ENCODE peak calls at places on chromosomes 12 and 14, in eight cellular contexts. C, S, R, G, M, B, A and F are unnamed samples. For H3K4me1 and H3K27me3, the result is how much of the 10 kb centered on the place peaks cover.

GRCh38 chr12:58378038-58378437 is 436.7 kb downstream of the ATP23 start:
- DNase-seq in C (peak), S (no peak), R (no peak), G (no peak), M (no peak), B (no peak), A (no peak), F (no peak)

GRCh38 chr12:66467932-66468331 is 165.6 kb downstream of the HELB start:
- DNase-seq in C (no peak), S (no peak), R (no peak), G (no peak), M (no peak), B (no peak), A (no peak), F (no peak)

GRCh38 chr12:26648066-26648465 is 184.9 kb downstream of the ITPR2 start:
- DNase-seq in C (peak), S (no peak), R (no peak), G (no peak), M (no peak), B (no peak), A (no peak), F (no peak)

GRCh38 chr12:127127887-127128286 is 1139.1 kb upstream of the TMEM132C start:
- DNase-seq in C (no peak), S (no peak), R (no peak), G (no peak), M (peak), B (no peak), A (no peak), F (no peak)

GRCh38 chr12:5648692-5649338 is 216.9 kb downstream of the NTF3 start:
- DNase-seq in C (peak), S (peak), R (no peak), G (no peak), M (no peak), B (no peak), A (no peak), F (no peak)

GRCh38 chr14:31232081-31232480 is 24.5 kb upstream of the HECTD1 start:
- DNase-seq in C (no peak), S (no peak), R (no peak), G (no peak), M (no peak), B (no peak), A (no peak), F (peak)

GRCh38 chr12:65606008-65606766 is 218.1 kb upstream of the HMGA2 start:
- DNase-seq in C (no peak), S (no peak), R (no peak), G (no peak), M (no peak), B (no peak), A (no peak), F (no peak)

GRCh38 chr12:119415714-119416113 is 81.2 kb downstream of the CCDC60 start:
- DNase-seq in C (no peak), S (no peak), R (no peak), G (no peak), M (no peak), B (no peak), A (no peak), F (no peak)

GRCh38 chr12:90112668-90113067 is 404.0 kb upstream of the ATP2B1 start:
- DNase-seq in C (no peak), S (no peak), R (no peak), G (no peak), M (no peak), B (no peak), A (no peak), F (no peak)

GRCh38 chr12:93714382-93714781 is 37.2 kb downstream of the CRADD start:
- DNase-seq in C (peak), S (no peak), R (no peak), G (no peak), M (no peak), B (no peak), A (no peak), F (no peak)

GRCh38 chr14:32366995-32367394 is 37.9 kb downstream of the AKAP6 start:
- DNase-seq in C (peak), S (no peak), R (no peak), G (no peak), M (no peak), B (peak), A (no peak), F (no peak)

GRCh38 chr12:57461904-57462306 is 2.3 kb downstream of the GLI1 start:
- DNase-seq in C (peak), S (no peak), R (no peak), G (no peak), M (no peak), B (peak), A (no peak), F (no peak)

GRCh38 chr12:117450186-117450585 is 88.8 kb upstream of the NOS1 start:
- DNase-seq in C (no peak), S (no peak), R (no peak), G (no peak), M (no peak), B (no peak), A (no peak), F (no peak)

GRCh38 chr12:52084491-52085231 is 5.2 kb downstream of the SMIM41 start:
- DNase-seq in C (no peak), S (no peak), R (no peak), G (no peak), M (no peak), B (peak), A (no peak), F (no peak)

GRCh38 chr14:104755621-104756020 is 2.7 kb downstream of the SIVA1 start:
- DNase-seq in C (no peak), S (no peak), R (no peak), G (no peak), M (no peak), B (peak), A (no peak), F (no peak)

GRCh38 chr14:64191756-64192155 is 102.4 kb downstream of the ESR2 start:
- DNase-seq in C (peak), S (no peak), R (no peak), G (no peak), M (no peak), B (peak), A (no peak), F (no peak)

GRCh38 chr12:1608783-1609119 is 14.4 kb upstream of the FBXL14 start:
- DNase-seq in C (no peak), S (no peak), R (no peak), G (no peak), M (no peak), B (no peak), A (no peak), F (no peak)

GRCh38 chr12:25557830-25558436 is 4.8 kb upstream of the LMNTD1 start:
- DNase-seq in C (peak), S (no peak), R (no peak), G (no peak), M (no peak), B (peak), A (no peak), F (no peak)

GRCh38 chr14:98931126-98931525 is 340.9 kb downstream of the BCL11B start:
- DNase-seq in C (no peak), S (no peak), R (no peak), G (no peak), M (no peak), B (no peak), A (peak), F (peak)

GRCh38 chr14:98935921-98936320 is 336.1 kb downstream of the BCL11B start:
- DNase-seq in C (no peak), S (no peak), R (no peak), G (no peak), M (no peak), B (no peak), A (peak), F (peak)

GRCh38 chr14:98932436-98933325 is 339.3 kb downstream of the BCL11B start:
- DNase-seq in C (no peak), S (no peak), R (no peak), G (no peak), M (no peak), B (no peak), A (peak), F (peak)

GRCh38 chr14:98928418-98928817 is 343.6 kb downstream of the BCL11B start:
- DNase-seq in C (no peak), S (no peak), R (no peak), G (no peak), M (no peak), B (no peak), A (peak), F (peak)

DNA sequence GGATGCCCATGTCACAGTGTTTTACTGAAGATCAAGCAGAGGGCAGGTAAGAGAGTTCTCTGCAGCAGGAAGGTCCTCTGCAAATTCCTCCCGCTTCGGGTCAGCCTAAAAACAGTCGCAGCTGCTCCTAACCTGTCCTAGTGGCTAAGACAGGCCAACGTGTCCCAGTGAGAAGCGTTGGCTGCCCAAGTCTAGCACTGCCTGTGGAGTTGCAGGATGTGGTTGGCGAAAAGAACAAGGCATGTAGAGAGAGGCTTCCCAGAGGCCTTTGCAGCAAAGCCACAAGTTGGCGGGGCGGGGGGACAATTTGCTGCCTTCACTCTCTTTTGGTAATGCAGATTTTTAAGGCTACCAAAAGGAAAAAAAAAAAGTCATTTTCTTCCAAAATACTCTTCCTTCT is 340.1 kb downstream of the BCL11B start:
- DNase-seq in C (no peak), S (no peak), R (no peak), G (no peak), M (no peak), B (no peak), A (peak), F (peak)
- H3K27ac ChIP-seq in C (no peak), S (no peak), R (no peak), G (no peak), M (no peak), B (no peak), A (no peak), F (no peak)

GRCh38 chr14:79037593-79037992 is 867.4 kb downstream of the NRXN3 start:
- DNase-seq in C (no peak), S (no peak), R (no peak), G (no peak), M (no peak), B (no peak), A (no peak), F (no peak)

GRCh38 chr14:79040742-79041249 is 870.6 kb downstream of the NRXN3 start:
- DNase-seq in C (no peak), S (no peak), R (no peak), G (no peak), M (no peak), B (no peak), A (no peak), F (no peak)

GRCh38 chr14:79037114-79037513 is 866.9 kb downstream of the NRXN3 start:
- DNase-seq in C (no peak), S (no peak), R (no peak), G (no peak), M (no peak), B (no peak), A (no peak), F (no peak)

DNA sequence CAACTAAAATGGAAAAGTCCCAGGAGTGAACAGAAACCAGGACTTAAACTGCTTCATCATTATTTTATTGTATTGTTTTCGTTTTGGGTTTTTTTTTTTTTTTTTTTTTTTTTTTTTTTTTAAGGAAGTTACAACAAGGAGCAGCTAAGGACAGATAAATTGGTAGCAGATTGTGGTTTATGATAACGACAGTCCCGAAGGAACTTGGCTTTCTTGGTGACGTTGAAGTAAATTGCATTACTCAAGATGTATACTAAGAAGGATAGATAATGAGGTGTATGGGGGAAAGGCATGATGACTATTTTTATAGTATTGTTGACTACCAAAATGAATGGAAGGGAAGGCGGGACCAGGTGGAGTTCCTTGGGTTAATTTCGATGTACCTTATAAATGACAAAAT is 866.3 kb downstream of the NRXN3 start:
- DNase-seq in C (no peak), S (no peak), R (no peak), G (no peak), M (no peak), B (no peak), A (no peak), F (no peak)
- H3K4me1 ChIP-seq in C (under half), S (under half), R (under half), G (under half), M (under half), B (under half), A (under half), F (under half)

DNA sequence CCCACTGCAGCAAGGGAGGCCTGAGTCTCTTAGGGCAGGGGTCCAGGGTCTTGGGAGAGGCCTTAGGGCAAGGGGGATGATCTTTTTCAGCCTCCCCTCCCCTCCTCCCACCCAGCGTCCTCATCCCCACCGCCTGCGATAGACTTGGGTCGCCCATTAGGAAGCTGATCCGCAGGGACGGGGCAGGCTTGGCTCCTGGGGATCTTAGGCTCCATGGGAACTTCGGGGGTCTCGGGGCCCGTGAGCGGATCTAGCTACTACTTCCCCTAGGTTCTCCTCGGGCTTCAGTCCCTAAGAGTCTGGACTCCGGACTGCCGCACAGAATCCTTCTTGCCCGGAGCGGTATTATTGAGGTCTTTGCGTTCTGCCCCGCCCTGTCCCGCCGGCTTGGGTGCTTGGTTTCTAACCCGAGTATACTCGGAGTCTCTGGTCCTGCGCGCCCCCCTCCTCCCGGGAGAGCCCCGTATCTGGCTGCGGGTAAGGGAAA is 2.2 kb upstream of the PTHLH start:
- DNase-seq in C (no peak), S (no peak), R (no peak), G (no peak), M (peak), B (peak), A (no peak), F (no peak)
- H3K27me3 ChIP-seq in C (under half), S (half or more), R (half or more), G (half or more), M (under half), B (under half), A (under half), F (under half)

GRCh38 chr14:52049721-52050588 is 18.9 kb downstream of the NID2 start:
- DNase-seq in C (no peak), S (no peak), R (no peak), G (no peak), M (no peak), B (no peak), A (no peak), F (no peak)
- H3K27ac ChIP-seq in C (no peak), S (no peak), R (no peak), G (peak), M (no peak), B (no peak), A (no peak), F (no peak)

DNA sequence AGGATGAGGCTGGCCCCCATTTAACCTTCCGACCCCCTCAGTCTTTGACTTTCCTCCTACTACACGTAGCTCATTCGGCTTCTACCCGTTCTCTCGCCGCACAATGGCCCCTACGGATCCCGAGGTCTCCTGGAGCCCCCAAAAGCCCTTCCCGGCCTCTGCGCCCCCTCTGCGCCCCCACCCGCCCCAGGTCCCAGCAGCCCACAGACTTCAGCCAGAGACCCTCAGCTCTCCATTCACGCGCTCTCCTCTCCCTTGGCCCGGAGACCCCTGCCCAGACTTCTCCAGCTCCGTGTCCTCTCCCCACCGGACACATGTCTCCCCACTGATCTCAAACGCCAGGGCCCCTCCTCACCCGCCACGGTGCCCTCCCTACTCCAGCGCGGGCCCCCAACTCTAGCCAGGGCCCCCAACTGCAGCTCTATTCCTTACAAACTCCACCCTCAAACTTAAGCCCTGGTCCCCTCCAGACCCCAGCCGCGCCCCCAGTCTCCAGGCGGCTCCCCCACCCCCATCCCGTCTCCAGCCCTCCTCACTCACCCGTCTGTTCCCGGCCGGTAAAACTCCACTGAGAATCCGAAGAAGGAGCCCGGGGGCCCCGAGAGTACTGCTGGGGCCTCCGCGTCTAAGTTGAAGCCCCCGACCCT is 502 bp downstream of the ITGA5 start:
- DNase-seq in C (no peak), S (no peak), R (no peak), G (no peak), M (no peak), B (no peak), A (peak), F (no peak)
- H3K4me1 ChIP-seq in C (under half), S (under half), R (half or more), G (half or more), M (under half), B (half or more), A (half or more), F (half or more)

GRCh38 chr12:132347471-132347855 is 18.1 kb upstream of the GALNT9 start:
- DNase-seq in C (no peak), S (no peak), R (no peak), G (no peak), M (no peak), B (no peak), A (no peak), F (no peak)

GRCh38 chr12:132345126-132345525 is 15.7 kb upstream of the GALNT9 start:
- DNase-seq in C (no peak), S (no peak), R (no peak), G (no peak), M (no peak), B (no peak), A (no peak), F (no peak)

GRCh38 chr12:132348176-132348575 is 18.8 kb upstream of the GALNT9 start:
- DNase-seq in C (no peak), S (no peak), R (peak), G (no peak), M (no peak), B (no peak), A (no peak), F (no peak)

GRCh38 chr12:132345555-132346200 is 16.3 kb upstream of the GALNT9 start:
- DNase-seq in C (no peak), S (no peak), R (no peak), G (no peak), M (no peak), B (no peak), A (no peak), F (no peak)

GRCh38 chr12:132346496-132347470 is 17.4 kb upstream of the GALNT9 start:
- DNase-seq in C (no peak), S (no peak), R (no peak), G (no peak), M (no peak), B (no peak), A (no peak), F (no peak)
- H3K27me3 ChIP-seq in C (under half), S (under half), R (under half), G (half or more), M (under half), B (under half), A (under half), F (under half)